ENCODE peak calls at places on chromosomes 5 and 9, in four cellular contexts. One of them, this sample, is unnamed.

GRCh38 chr5:178439411-178440162 is 150.6 kb downstream of the COL23A1 start:
- DNase-seq in psoas muscle: no peak
- DNase-seq in upper lobe of right lung: no peak
- DNase-seq in ovary: no peak
- DNase-seq in this sample: no peak

GRCh38 chr5:156918311-156918845 is 44.6 kb downstream of the TIMD4 start:
- DNase-seq in psoas muscle: no peak
- DNase-seq in upper lobe of right lung: no peak
- DNase-seq in ovary: no peak
- DNase-seq in this sample: no peak

GRCh38 chr9:122130837-122131236 is 28.7 kb downstream of the NDUFA8 start:
- DNase-seq in psoas muscle: no peak
- DNase-seq in upper lobe of right lung: peak
- DNase-seq in ovary: no peak
- DNase-seq in this sample: no peak

GRCh38 chr5:151155149-151155776 is 2.3 kb downstream of the ANXA6 start:
- DNase-seq in psoas muscle: no peak
- DNase-seq in upper lobe of right lung: no peak
- DNase-seq in ovary: no peak
- DNase-seq in this sample: no peak

GRCh38 chr5:65506961-65507360 is 25.2 kb upstream of the ADAMTS6 start:
- DNase-seq in psoas muscle: no peak
- DNase-seq in upper lobe of right lung: no peak
- DNase-seq in ovary: no peak
- DNase-seq in this sample: no peak

GRCh38 chr9:92609142-92609500 is 60.8 kb downstream of the IPPK start:
- DNase-seq in psoas muscle: no peak
- DNase-seq in upper lobe of right lung: no peak
- DNase-seq in ovary: no peak
- DNase-seq in this sample: no peak

GRCh38 chr5:97554992-97555981 is 372.2 kb upstream of the RIOK2 start:
- DNase-seq in psoas muscle: no peak
- DNase-seq in upper lobe of right lung: no peak
- DNase-seq in ovary: no peak
- DNase-seq in this sample: no peak

GRCh38 chr9:37939575-37940095 is 35.7 kb upstream of the SLC25A51 start:
- DNase-seq in psoas muscle: no peak
- DNase-seq in upper lobe of right lung: no peak
- DNase-seq in ovary: no peak
- DNase-seq in this sample: no peak

GRCh38 chr5:174402224-174402812 is 322.1 kb upstream of the MSX2 start:
- DNase-seq in psoas muscle: no peak
- DNase-seq in upper lobe of right lung: no peak
- DNase-seq in ovary: no peak
- DNase-seq in this sample: peak

GRCh38 chr5:115306011-115306530 is 9.6 kb upstream of the CCDC112 start:
- DNase-seq in psoas muscle: no peak
- DNase-seq in upper lobe of right lung: no peak
- DNase-seq in ovary: no peak
- DNase-seq in this sample: peak

GRCh38 chr9:91534374-91534773 is 110.7 kb upstream of the NFIL3 start:
- DNase-seq in psoas muscle: no peak
- DNase-seq in upper lobe of right lung: no peak
- DNase-seq in ovary: no peak
- DNase-seq in this sample: no peak

GRCh38 chr5:148482697-148483462 is 99.1 kb downstream of the FBXO38 start:
- DNase-seq in psoas muscle: peak
- DNase-seq in upper lobe of right lung: peak
- DNase-seq in ovary: no peak
- DNase-seq in this sample: peak

GRCh38 chr5:36763454-36763853 is 113.1 kb upstream of the NIPBL start:
- DNase-seq in psoas muscle: no peak
- DNase-seq in upper lobe of right lung: no peak
- DNase-seq in ovary: no peak
- DNase-seq in this sample: no peak

GRCh38 chr9:111983484-111983908 is 86.9 kb downstream of the UGCG start:
- DNase-seq in psoas muscle: no peak
- DNase-seq in upper lobe of right lung: no peak
- DNase-seq in ovary: no peak
- DNase-seq in this sample: no peak

GRCh38 chr9:92439921-92440750 is 15.9 kb upstream of the OMD start:
- DNase-seq in psoas muscle: no peak
- DNase-seq in upper lobe of right lung: no peak
- DNase-seq in ovary: no peak
- DNase-seq in this sample: no peak

GRCh38 chr5:154320690-154321089 is 125.1 kb upstream of the SAP30L start:
- DNase-seq in psoas muscle: peak
- DNase-seq in upper lobe of right lung: no peak
- DNase-seq in ovary: peak
- DNase-seq in this sample: no peak

DNA sequence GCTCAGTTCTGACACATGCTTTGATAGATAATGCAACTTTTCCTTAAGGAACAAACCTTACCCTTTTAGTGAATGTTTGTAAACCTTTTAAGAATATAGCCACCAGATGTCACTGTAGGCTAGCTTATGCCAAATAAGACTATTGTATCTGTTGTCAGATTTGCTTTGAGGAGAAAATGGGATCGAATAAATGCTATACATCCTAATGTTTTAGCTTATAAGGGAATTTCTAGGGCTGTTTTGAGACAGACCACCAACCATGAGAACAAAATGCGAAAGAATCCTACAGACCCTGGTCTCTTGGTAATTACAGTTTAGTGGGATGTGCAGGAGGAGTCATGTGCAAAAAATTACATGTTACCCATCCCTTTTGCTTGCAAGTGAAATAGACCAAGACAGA is 127.6 kb upstream of the NMUR2 start:
- DNase-seq in psoas muscle: no peak
- DNase-seq in upper lobe of right lung: no peak
- DNase-seq in ovary: no peak
- DNase-seq in this sample: peak
- TF ChIP-seq CTCF in psoas muscle: peak
- TF ChIP-seq CTCF in upper lobe of right lung: peak
- TF ChIP-seq CTCF in ovary: peak
- TF ChIP-seq CTCF in this sample: peak

DNA sequence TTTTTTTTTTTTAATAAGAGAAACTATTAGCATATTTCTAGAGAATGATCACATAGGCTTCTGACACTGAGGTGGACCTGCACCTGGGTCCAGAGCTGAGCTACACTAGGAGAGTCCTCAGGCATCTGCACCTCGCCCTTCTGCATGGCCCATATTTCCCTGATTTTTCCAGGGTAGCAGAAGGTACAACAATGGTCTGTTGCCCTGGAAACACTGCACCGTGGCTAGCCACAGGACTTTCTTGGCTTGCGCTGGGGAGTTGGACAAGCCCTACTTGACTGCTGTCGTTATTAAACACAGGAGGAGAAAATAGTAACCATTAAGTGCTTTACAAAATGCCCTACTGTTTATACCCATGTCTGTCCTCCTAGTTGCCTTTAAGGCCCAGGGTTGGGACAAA is 615.7 kb upstream of the MEF2C start:
- DNase-seq in psoas muscle: no peak
- DNase-seq in upper lobe of right lung: no peak
- DNase-seq in ovary: no peak
- DNase-seq in this sample: no peak
- TF ChIP-seq CTCF in psoas muscle: no peak
- TF ChIP-seq CTCF in upper lobe of right lung: no peak
- TF ChIP-seq CTCF in ovary: no peak
- TF ChIP-seq CTCF in this sample: no peak

GRCh38 chr5:131634666-131634995 is 398 bp downstream of the RAPGEF6 start:
- DNase-seq in psoas muscle: peak
- DNase-seq in upper lobe of right lung: no peak
- DNase-seq in ovary: no peak
- DNase-seq in this sample: peak
- TF ChIP-seq CTCF in psoas muscle: peak
- TF ChIP-seq CTCF in upper lobe of right lung: no peak
- TF ChIP-seq CTCF in ovary: no peak
- TF ChIP-seq CTCF in this sample: no peak

GRCh38 chr9:131892890-131893289 is 153.0 kb upstream of the RAPGEF1 start:
- DNase-seq in psoas muscle: no peak
- DNase-seq in upper lobe of right lung: no peak
- DNase-seq in ovary: no peak
- DNase-seq in this sample: no peak

GRCh38 chr9:131892162-131892707 is 152.4 kb upstream of the RAPGEF1 start:
- DNase-seq in psoas muscle: no peak
- DNase-seq in upper lobe of right lung: no peak
- DNase-seq in ovary: no peak
- DNase-seq in this sample: no peak

GRCh38 chr9:131888923-131889322 is 149.0 kb upstream of the RAPGEF1 start:
- DNase-seq in psoas muscle: no peak
- DNase-seq in upper lobe of right lung: no peak
- DNase-seq in ovary: no peak
- DNase-seq in this sample: no peak

GRCh38 chr9:131889437-131890244 is 149.8 kb upstream of the RAPGEF1 start:
- DNase-seq in psoas muscle: no peak
- DNase-seq in upper lobe of right lung: no peak
- DNase-seq in ovary: no peak
- DNase-seq in this sample: no peak

DNA sequence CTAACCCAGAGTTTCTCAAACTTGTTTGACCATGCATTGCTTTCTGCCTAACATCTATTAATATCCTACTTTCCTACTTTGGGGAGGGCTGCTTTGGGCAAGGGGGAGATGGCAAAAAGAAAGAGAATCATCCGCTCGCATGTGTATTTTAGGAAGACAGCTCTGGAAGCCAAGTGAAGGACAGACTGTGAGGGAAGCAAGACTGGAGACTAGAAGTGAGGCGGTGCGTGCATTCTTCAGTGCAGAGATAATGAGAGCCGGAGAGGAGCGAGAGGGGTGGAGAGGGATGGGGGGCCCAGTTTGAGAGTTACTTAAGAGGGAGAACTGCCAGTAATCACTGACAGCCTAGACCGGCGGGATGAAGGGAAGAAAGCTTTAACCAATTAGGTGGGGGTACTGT is 151.7 kb upstream of the RAPGEF1 start:
- DNase-seq in psoas muscle: no peak
- DNase-seq in upper lobe of right lung: no peak
- DNase-seq in ovary: no peak
- DNase-seq in this sample: no peak
- TF ChIP-seq CTCF in psoas muscle: no peak
- TF ChIP-seq CTCF in upper lobe of right lung: no peak
- TF ChIP-seq CTCF in ovary: no peak
- TF ChIP-seq CTCF in this sample: no peak

DNA sequence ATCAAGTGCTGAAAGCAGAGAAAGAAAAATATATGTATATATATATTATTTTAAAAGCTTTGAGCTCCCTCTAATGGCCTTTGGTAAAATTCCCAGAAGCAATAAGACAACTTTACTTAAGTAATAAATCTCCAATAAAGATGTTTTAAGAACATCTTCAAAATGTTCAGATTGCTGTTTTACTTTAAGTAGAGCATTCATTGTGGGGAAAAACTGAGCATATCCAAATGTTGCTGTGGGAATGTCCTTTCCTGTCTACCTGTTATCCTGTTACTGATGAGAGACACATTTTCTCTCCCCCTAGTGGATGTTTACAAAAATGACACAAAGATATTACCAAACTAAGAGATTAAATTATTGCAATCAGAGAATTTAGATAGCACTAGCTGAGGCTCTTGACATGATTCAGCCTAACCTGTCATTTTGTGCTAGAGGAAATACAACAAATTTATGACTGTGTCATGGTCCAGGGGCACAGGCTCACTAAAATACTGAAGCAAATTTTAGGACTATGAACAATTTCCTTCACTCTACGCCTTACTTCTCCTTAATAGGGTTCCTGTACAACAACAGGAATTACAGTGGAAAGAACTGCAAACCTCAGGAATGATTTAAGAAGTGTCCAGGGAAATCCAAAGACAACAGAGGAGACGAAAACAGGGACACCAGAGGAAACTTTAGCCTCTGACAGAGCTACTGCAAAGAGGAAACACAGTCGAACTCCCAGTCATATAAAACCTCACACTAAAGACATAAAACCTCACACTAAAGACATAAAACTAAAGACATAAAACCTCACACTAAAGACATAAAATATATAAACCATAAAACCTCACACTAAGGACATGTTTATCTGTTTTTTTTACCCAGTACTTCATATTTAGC is 24.3 kb upstream of the PRRC1 start:
- DNase-seq in psoas muscle: no peak
- DNase-seq in upper lobe of right lung: no peak
- DNase-seq in ovary: no peak
- DNase-seq in this sample: no peak
- TF ChIP-seq CTCF in psoas muscle: peak
- TF ChIP-seq CTCF in upper lobe of right lung: peak
- TF ChIP-seq CTCF in ovary: no peak
- TF ChIP-seq CTCF in this sample: peak

DNA sequence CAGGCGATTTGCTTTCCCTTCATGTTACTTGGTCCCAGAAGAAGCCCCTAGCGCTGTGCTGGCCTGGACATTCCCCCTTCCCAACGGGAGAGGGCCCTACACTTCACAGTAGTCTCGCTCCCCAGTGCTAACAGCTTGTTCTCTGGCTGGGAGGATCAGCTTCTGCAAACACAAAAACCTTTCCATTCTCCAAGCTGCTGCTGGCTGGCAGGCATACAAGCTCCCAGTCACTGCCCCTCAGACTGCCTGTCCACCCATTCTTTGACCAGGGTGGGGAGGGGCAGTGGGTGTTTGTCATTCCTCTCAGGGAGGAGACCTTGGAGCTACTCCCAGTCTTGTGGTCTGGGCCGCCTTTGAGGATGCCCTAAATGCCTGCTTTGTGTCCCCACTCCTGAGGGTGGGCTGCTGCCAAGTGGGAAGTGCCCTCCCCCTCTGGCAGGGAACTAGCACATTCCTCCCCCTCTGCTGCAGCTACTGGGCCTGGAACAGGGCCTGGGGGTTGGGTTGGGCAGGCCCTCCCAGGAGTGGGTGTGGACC is 20.8 kb downstream of the ENHO start:
- DNase-seq in psoas muscle: peak
- DNase-seq in upper lobe of right lung: peak
- DNase-seq in ovary: peak
- DNase-seq in this sample: no peak
- TF ChIP-seq CTCF in psoas muscle: no peak
- TF ChIP-seq CTCF in upper lobe of right lung: no peak
- TF ChIP-seq CTCF in ovary: no peak
- TF ChIP-seq CTCF in this sample: no peak

GRCh38 chr5:29811914-29812679 is 1381.4 kb upstream of the CDH6 start:
- DNase-seq in psoas muscle: no peak
- DNase-seq in upper lobe of right lung: no peak
- DNase-seq in ovary: no peak
- DNase-seq in this sample: no peak
- TF ChIP-seq CTCF in psoas muscle: no peak
- TF ChIP-seq CTCF in upper lobe of right lung: no peak
- TF ChIP-seq CTCF in ovary: no peak
- TF ChIP-seq CTCF in this sample: no peak